ENCODE peak calls at places on chromosomes 1 and 21, in five cellular contexts. U is heart left ventricle, I is suprapubic skin, A is lung, Q is right lobe of liver. N is an unnamed sample.

GRCh38 chr1:70164350-70164749 is 41.0 kb downstream of the LRRC40 start:
- DNase-seq in U (no peak), I (no peak), A (no peak), Q (no peak), N (no peak)

GRCh38 chr1:165551469-165551868 is 7.7 kb downstream of the LRRC52 start:
- DNase-seq in U (no peak), I (no peak), A (no peak), Q (no peak), N (no peak)

GRCh38 chr1:154459044-154459443 is 43.0 kb upstream of the TDRD10 start:
- DNase-seq in U (no peak), I (no peak), A (no peak), Q (no peak), N (no peak)

GRCh38 chr1:53686371-53687267 is 52.3 kb downstream of the GLIS1 start:
- DNase-seq in U (no peak), I (no peak), A (no peak), Q (no peak), N (no peak)

GRCh38 chr1:57747818-57748217 is 324.0 kb upstream of the DAB1 start:
- DNase-seq in U (no peak), I (no peak), A (no peak), Q (no peak), N (no peak)

GRCh38 chr21:44485254-44485793 is 30.0 kb downstream of the LRRC3 start:
- DNase-seq in U (no peak), I (no peak), A (peak; percentile 55), Q (peak; percentile 77), N (peak; percentile 53)

GRCh38 chr1:43421976-43422750 is 31.6 kb downstream of the HYI start:
- DNase-seq in U (no peak), I (no peak), A (no peak), Q (no peak), N (no peak)

GRCh38 chr1:56139786-56140185 is 439.6 kb downstream of the PLPP3 start:
- DNase-seq in U (no peak), I (no peak), A (no peak), Q (no peak), N (no peak)

GRCh38 chr1:233281711-233282581 is 13.6 kb downstream of the PCNX2 start:
- DNase-seq in U (no peak), I (no peak), A (no peak), Q (no peak), N (peak; percentile 33)

GRCh38 chr1:183841950-183842816 is 37.3 kb downstream of the RGL1 start:
- DNase-seq in U (peak; percentile 31), I (no peak), A (no peak), Q (no peak), N (peak; percentile 3)

GRCh38 chr1:215459136-215459535 is 108.0 kb upstream of the KCTD3 start:
- DNase-seq in U (no peak), I (no peak), A (no peak), Q (no peak), N (no peak)

GRCh38 chr1:159067699-159068621 is 8.6 kb downstream of the AIM2 start:
- DNase-seq in U (no peak), I (no peak), A (no peak), Q (no peak), N (peak; percentile 43)

GRCh38 chr1:182246783-182247182 is 144.8 kb downstream of the GLUL start:
- DNase-seq in U (no peak), I (no peak), A (no peak), Q (peak; percentile 72), N (no peak)

GRCh38 chr1:67700692-67701410 is 15.8 kb downstream of the GADD45A start:
- DNase-seq in U (no peak), I (no peak), A (no peak), Q (no peak), N (no peak)

GRCh38 chr1:21539933-21540332 is 30.7 kb downstream of the ALPL start:
- DNase-seq in U (peak; percentile 43), I (peak; percentile 87), A (no peak), Q (peak; percentile 82), N (no peak)

GRCh38 chr1:205355054-205355453 is 1.7 kb downstream of the KLHDC8A start:
- DNase-seq in U (no peak), I (no peak), A (peak; percentile 85), Q (no peak), N (no peak)

GRCh38 chr1:157725214-157725577 is 24.6 kb upstream of the FCRL3 start:
- DNase-seq in U (no peak), I (no peak), A (no peak), Q (no peak), N (no peak)
- H3K4me3 ChIP-seq in U (no peak overlapping the region), I (no peak overlapping the region), A (no peak overlapping the region), Q (no peak overlapping the region), N (no peak overlapping the region)

GRCh38 chr21:23963454-23963853 is 1643.8 kb downstream of the MRPL39 start:
- DNase-seq in U (no peak), I (no peak), A (no peak), Q (no peak), N (no peak)

GRCh38 chr21:23968008-23968407 is 1639.3 kb downstream of the MRPL39 start:
- DNase-seq in U (no peak), I (no peak), A (no peak), Q (no peak), N (no peak)

DNA sequence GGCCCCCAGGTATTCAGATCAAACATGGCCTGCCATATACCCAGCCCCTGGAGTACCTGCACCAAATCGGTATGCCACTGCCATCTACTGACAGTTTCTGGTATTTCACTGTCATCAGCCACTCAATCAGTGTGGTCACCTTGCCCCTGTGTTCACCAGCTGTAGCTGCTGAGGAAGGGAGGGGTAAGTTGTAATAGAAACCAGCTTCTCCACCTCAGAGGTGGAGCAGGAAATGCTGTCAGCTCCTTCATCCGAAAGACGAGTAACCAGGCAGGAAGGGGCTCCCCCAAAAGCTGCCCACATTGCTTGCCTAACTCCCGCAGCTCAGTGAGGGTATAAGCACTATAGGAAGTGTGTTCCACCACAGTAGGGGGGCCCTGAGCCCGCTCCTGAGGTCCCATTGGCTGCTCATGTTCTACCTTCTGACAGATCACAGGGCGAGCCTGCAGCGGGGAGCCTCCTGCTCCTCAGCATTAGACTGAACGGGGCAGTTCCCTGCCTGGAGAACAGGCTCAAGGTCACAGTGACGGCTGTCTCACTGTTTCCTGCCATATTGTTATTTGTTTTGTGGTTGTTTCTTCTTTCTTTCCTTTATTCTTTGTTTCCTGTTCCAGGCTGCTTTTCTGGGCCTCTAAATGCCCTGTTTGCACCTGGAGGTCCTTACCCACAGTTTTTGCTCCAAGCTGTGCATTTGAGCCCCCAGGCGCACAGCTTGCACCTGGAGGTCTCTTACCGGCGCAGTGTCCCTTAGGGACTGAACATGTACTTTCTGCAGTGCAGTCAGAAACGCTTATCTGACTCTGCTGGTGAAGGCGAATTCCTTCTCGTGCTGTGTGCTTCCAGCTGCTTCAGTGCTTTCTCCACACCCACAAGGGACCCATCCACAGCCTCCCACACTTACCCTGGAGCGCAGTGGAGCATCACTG is 1638.3 kb downstream of the MRPL39 start:
- DNase-seq in U (no peak), I (no peak), A (no peak), Q (peak; percentile 43), N (peak; percentile 81)
- H3K27ac ChIP-seq in U (no peak overlapping the region), I (no peak overlapping the region), A (no peak overlapping the region), Q (no peak overlapping the region), N (peak overlapping the region; percentile 31)

DNA sequence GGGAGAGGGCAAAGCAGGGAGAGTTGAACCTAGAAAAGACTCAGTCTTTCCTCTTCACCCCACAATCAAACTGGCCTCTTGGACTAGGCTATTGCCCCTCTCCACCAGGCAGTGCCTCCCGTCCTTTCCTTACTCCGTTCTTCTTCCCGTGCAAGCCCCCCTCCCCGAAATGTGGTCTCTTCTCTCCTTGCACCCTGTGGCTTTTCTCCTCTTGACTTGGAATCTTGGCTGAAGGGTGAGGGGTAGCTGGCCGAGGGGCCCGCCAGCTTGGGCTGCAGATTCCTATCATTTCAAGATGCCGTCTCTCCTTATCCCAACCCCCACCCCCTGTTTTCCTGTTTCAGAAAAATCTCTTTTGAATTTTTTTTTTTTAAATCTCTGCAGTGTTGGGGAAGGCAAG is 1.6 kb downstream of the WNT2B start:
- DNase-seq in U (no peak), I (no peak), A (no peak), Q (no peak), N (no peak)
- H3K4me3 ChIP-seq in U (no peak overlapping the region), I (peak overlapping the region; percentile 62), A (no peak overlapping the region), Q (no peak overlapping the region), N (no peak overlapping the region)

GRCh38 chr1:66331641-66332523 is 202.1 kb upstream of the SGIP1 start:
- DNase-seq in U (peak; percentile 77), I (no peak), A (peak; percentile 69), Q (peak; percentile 74), N (peak; percentile 45)

GRCh38 chr1:66335125-66335524 is 198.8 kb upstream of the SGIP1 start:
- DNase-seq in U (no peak), I (no peak), A (no peak), Q (no peak), N (no peak)

GRCh38 chr1:66334311-66334710 is 199.6 kb upstream of the SGIP1 start:
- DNase-seq in U (no peak), I (no peak), A (no peak), Q (no peak), N (no peak)

GRCh38 chr1:66332524-66332853 is 201.5 kb upstream of the SGIP1 start:
- DNase-seq in U (no peak), I (no peak), A (no peak), Q (no peak), N (no peak)

DNA sequence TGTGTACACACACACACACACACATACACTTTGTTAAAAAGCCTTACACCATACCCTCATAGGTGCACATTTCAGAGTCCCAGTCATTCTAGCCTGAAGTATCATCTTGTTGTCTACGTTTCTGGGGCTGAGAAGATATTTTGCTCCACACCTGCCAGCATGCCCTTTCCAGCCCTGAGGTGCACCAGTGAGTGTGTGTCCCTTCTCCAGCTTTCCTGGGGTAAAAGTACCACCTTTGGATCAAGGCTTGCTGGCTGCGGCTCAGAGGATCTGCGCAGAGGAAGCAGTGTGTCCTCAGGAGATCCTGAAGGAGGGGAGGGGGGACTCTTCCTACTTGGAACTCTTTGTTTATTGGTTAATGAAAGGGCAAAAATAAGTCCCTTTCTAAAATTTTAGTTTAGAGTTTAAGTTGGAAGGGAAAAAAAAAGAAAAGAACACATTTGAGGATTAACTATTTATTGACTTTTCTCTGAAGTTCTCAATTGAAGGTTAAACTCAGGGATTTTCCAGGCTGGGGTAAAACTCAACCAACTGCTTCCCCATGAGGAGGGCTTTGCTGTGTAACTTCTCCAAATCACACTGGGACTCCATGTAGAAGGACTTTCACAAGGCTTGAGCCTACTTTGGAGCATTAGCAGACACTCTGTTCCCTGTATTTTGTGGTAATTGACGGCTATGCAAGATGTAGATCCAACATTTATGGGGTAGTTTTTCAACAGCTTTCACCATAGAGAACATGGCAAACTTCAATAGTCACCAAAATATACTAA is 200.3 kb upstream of the SGIP1 start:
- DNase-seq in U (peak; percentile 66), I (no peak), A (no peak), Q (no peak), N (peak; percentile 50)
- H3K27ac ChIP-seq in U (peak overlapping the region; percentile 89), I (peak overlapping the region; percentile 49), A (peak overlapping the region; percentile 82), Q (peak overlapping the region; percentile 52), N (peak overlapping the region; percentile 85)

GRCh38 chr1:177171536-177172123 is 872 bp downstream of the BRINP2 start:
- DNase-seq in U (no peak), I (no peak), A (no peak), Q (no peak), N (no peak)
- H3K4me3 ChIP-seq in U (peak overlapping the region; percentile 52), I (peak overlapping the region; percentile 40), A (no peak overlapping the region), Q (no peak overlapping the region), N (no peak overlapping the region)

N was measured in CD4-positive, alpha-beta memory T cell.